ENCODE peak calls at places on chromosomes 4 and X, in four cellular contexts. U is A549, M is suprapubic skin, X is transverse colon. O is an unnamed sample.

GRCh38 chr4:3406021-3406420 is 35.7 kb upstream of the HGFAC start:
- DNase-seq in U (no peak), M (peak; percentile 65), X (no peak), O (no peak)

GRCh38 chrX:39941332-39941920 is 156.3 kb downstream of the BCOR start:
- DNase-seq in U (no peak), M (no peak), X (no peak), O (no peak)

GRCh38 chr4:128394778-128395177 is 107.2 kb upstream of the PGRMC2 start:
- DNase-seq in U (no peak), M (no peak), X (no peak), O (no peak)

GRCh38 chr4:145482209-145483021 is 762 bp downstream of the SMAD1 start:
- DNase-seq in U (peak; percentile 21), M (peak; percentile 82), X (peak; percentile 61), O (peak; percentile 67)

GRCh38 chrX:16838202-16839066 is 31.7 kb downstream of the RBBP7 start:
- DNase-seq in U (no peak), M (no peak), X (peak; percentile 13), O (no peak)

GRCh38 chrX:97835969-97836368 is 952.3 kb downstream of the RPA4 start:
- DNase-seq in U (no peak), M (no peak), X (no peak), O (no peak)

GRCh38 chr4:108080752-108081151 is 88.0 kb downstream of the LEF1 start:
- DNase-seq in U (no peak), M (no peak), X (no peak), O (no peak)

GRCh38 chr4:105092768-105093167 is 53.9 kb upstream of the TET2 start:
- DNase-seq in U (no peak), M (no peak), X (no peak), O (no peak)

GRCh38 chrX:28854637-28855036 is 267.4 kb downstream of the IL1RAPL1 start:
- DNase-seq in U (no peak), M (no peak), X (no peak), O (no peak)

GRCh38 chrX:13087322-13088154 is 43.1 kb upstream of the FAM9C start:
- DNase-seq in U (no peak), M (no peak), X (peak; percentile 45), O (no peak)

GRCh38 chrX:13088155-13088485 is 43.7 kb upstream of the FAM9C start:
- DNase-seq in U (no peak), M (no peak), X (no peak), O (no peak)

GRCh38 chrX:13092455-13092941 is 48.1 kb upstream of the FAM9C start:
- DNase-seq in U (no peak), M (no peak), X (peak; percentile 75), O (no peak)

GRCh38 chrX:13091111-13091765 is 46.8 kb upstream of the FAM9C start:
- DNase-seq in U (no peak), M (no peak), X (no peak), O (no peak)

DNA sequence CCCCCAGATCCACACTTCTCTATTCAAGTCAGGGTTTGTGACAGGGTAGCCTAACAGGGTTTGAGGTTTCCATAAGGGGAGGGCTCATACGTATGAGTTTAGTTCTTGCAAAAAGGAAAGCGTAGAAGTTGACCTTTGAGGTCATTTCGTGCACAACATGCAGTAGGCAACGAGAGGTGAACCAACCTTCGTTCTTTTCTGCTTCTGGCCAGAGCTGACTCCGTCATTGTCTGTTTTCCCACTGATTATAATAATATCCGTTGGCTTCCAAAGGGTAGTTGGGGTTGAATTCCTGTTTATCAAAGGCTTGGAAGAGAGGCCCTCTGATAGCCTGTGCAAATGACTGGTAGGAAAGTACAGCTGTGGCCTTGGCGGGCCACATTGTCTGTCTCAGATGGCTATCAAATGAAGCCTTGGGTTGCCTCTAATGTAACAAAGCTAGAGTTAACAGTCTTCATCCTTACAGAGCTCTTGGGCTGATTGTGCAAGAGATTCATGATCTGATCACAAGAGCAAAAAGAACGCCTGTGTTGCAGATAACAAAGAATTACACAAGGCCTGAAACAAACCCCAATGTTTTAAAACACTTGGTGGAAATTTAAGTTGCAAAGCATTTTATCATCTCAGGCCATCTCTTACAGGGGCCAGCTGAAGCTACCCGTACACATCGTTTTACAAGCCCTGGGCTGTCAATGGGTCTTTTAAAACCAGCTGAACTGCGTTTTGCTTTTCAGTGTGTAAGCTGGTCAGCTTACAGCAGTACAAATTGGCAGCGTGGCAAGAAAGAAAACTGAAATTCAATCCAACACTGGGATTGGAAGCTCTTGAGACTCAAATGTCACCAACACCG is 46.1 kb upstream of the FAM9C start:
- DNase-seq in U (no peak), M (no peak), X (no peak), O (no peak)
- TF ChIP-seq EP300 in U (no peak), M (no peak), X (no peak), O (no peak)

DNA sequence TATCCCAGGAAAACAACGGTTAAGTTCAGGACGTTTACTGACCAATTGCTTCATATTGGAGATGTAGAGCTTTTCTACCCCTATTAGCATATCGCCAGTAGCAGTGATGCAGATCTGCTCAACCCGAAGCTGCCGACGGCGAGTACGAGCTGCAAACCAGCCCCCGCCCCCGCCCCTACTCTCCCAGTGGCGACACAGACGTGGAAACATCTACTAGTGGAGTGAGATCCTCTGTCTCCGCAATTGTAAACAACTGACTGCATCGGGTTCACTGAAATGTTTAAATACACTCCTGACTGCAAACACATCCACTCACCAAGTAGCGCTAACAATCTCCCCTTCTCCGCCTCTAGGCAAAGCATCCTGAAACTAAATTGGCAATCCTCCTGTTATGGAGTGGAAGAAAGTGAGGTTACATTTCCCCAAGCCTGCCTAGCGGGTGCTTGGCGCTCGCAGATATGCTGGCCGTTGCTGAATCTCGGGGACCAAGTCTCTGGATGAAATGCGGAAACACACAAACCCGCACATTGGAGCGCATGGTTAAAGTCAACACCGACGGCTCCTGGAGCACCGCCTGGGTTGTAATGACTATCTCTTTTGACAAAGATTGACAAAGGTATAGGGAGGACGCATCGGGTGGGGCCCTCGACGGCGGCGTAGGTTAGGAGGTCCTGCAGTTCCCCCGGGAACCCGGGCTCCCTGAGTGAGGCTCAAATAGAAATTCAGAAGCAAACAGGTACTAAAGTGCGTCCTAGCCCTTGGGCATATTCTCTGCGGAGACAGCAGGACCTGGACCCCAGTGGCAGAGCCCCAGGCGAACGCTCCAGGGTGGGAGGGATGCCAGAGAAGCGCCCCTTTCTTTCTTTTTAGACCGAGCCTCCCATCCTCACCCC is 116.9 kb upstream of the TEX13C start:
- DNase-seq in U (no peak), M (no peak), X (no peak), O (no peak)
- H3K4me3 ChIP-seq in U (no peak overlapping the region), M (peak overlapping the region; percentile 59), X (peak overlapping the region; percentile 44), O (peak overlapping the region; percentile 1)

DNA sequence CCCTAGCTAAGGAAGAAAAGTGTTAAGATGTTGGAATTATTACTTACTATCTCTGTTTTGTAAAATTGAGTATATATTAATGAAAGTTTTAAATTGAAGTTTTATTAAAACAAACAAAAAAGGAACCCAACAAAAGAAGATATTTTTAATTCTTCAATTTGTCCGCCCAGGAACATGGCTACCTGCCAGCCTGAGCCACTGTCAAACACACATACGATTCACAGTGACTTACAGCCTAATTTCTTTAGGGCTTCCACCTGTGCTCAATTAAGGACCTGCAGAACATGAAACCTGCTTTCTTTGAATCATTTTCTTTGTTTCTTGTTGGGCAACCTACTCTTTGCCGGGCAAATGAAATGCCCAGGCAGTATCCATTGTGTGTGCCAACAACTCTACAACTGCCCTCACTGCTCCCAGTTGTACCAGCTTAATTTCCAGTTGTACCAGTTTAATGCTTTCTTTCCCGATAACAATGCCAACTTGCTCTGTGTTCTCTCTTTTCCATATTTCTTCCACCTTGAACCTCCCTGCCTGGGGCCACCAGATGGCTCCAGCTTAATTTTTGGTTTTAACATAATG is 181.7 kb downstream of the GBA3 start:
- DNase-seq in U (no peak), M (no peak), X (peak; percentile 65), O (no peak)
- TF ChIP-seq CTCF in U (no peak), M (no peak), X (no peak), O (no peak)

GRCh38 chr4:186707996-186708395 is 15.7 kb downstream of the FAT1 start:
- DNase-seq in U (no peak), M (no peak), X (peak; percentile 76), O (no peak)

GRCh38 chr4:186707574-186707973 is 16.1 kb downstream of the FAT1 start:
- DNase-seq in U (no peak), M (no peak), X (no peak), O (no peak)

GRCh38 chr4:186708554-186708953 is 15.1 kb downstream of the FAT1 start:
- DNase-seq in U (no peak), M (no peak), X (no peak), O (no peak)

GRCh38 chr4:186710521-186711119 is 13.0 kb downstream of the FAT1 start:
- DNase-seq in U (no peak), M (no peak), X (no peak), O (no peak)

GRCh38 chr4:186709509-186709908 is 14.1 kb downstream of the FAT1 start:
- DNase-seq in U (no peak), M (no peak), X (no peak), O (no peak)
- TF ChIP-seq EP300 in U (no peak), M (no peak), X (no peak), O (no peak)

GRCh38 chr4:44017422-44017739 is 431.2 kb downstream of the KCTD8 start:
- DNase-seq in U (no peak), M (no peak), X (no peak), O (no peak)
- H3K4me3 ChIP-seq in U (no peak overlapping the region), M (no peak overlapping the region), X (no peak overlapping the region), O (no peak overlapping the region)

GRCh38 chr4:48546336-48546735 is 56.3 kb downstream of the ZAR1 start:
- DNase-seq in U (no peak), M (no peak), X (no peak), O (no peak)
- TF ChIP-seq CTCF in U (peak; percentile 70), M (no peak), X (no peak), O (peak; percentile 27)

O was measured in ovary.